ENCODE peak calls at places on chromosome 5, in nine cellular contexts. One of them, this sample, is unnamed.

GRCh38 chr5:32831630-32832029 is 120.5 kb downstream of the NPR3 start:
- DNase-seq in endothelial cell: no peak
- DNase-seq in breast epithelium: no peak
- DNase-seq in fibroblast of the aortic adventitia: no peak
- DNase-seq in HFF-Myc: no peak
- DNase-seq in HL-60: no peak
- DNase-seq in fibroblast of mammary gland: peak
- DNase-seq in lower leg skin: no peak
- DNase-seq in neural progenitor cell: no peak
- DNase-seq in this sample: no peak

GRCh38 chr5:10632110-10632903 is 68.4 kb downstream of the ANKRD33B start:
- DNase-seq in fibroblast of mammary gland: peak
- DNase-seq in neural progenitor cell: no peak
- DNase-seq in lower leg skin: peak
- DNase-seq in HFF-Myc: no peak
- DNase-seq in breast epithelium: no peak
- DNase-seq in fibroblast of the aortic adventitia: no peak
- DNase-seq in endothelial cell: no peak
- DNase-seq in HL-60: peak
- DNase-seq in this sample: no peak

GRCh38 chr5:176740702-176741565 is 69.4 kb upstream of the UNC5A start:
- DNase-seq in HFF-Myc: no peak
- DNase-seq in fibroblast of the aortic adventitia: no peak
- DNase-seq in neural progenitor cell: no peak
- DNase-seq in endothelial cell: peak
- DNase-seq in fibroblast of mammary gland: no peak
- DNase-seq in HL-60: no peak
- DNase-seq in lower leg skin: peak
- DNase-seq in breast epithelium: peak
- DNase-seq in this sample: no peak

GRCh38 chr5:164341056-164341619 is 835.7 kb downstream of the MAT2B start:
- DNase-seq in HL-60: no peak
- DNase-seq in endothelial cell: no peak
- DNase-seq in neural progenitor cell: peak
- DNase-seq in fibroblast of mammary gland: no peak
- DNase-seq in lower leg skin: no peak
- DNase-seq in HFF-Myc: no peak
- DNase-seq in breast epithelium: no peak
- DNase-seq in fibroblast of the aortic adventitia: peak
- DNase-seq in this sample: no peak

GRCh38 chr5:145619806-145620205 is 215.3 kb downstream of the PRELID2 start:
- DNase-seq in breast epithelium: no peak
- DNase-seq in fibroblast of the aortic adventitia: peak
- DNase-seq in HFF-Myc: no peak
- DNase-seq in neural progenitor cell: no peak
- DNase-seq in fibroblast of mammary gland: peak
- DNase-seq in HL-60: no peak
- DNase-seq in endothelial cell: no peak
- DNase-seq in lower leg skin: no peak
- DNase-seq in this sample: no peak

GRCh38 chr5:100131161-100131560 is 404.0 kb upstream of the FAM174A start:
- DNase-seq in HFF-Myc: no peak
- DNase-seq in lower leg skin: no peak
- DNase-seq in neural progenitor cell: no peak
- DNase-seq in breast epithelium: no peak
- DNase-seq in fibroblast of the aortic adventitia: no peak
- DNase-seq in HL-60: no peak
- DNase-seq in endothelial cell: no peak
- DNase-seq in fibroblast of mammary gland: no peak
- DNase-seq in this sample: no peak

GRCh38 chr5:152634596-152634995 is 229.5 kb upstream of the NMUR2 start:
- DNase-seq in HFF-Myc: no peak
- DNase-seq in breast epithelium: no peak
- DNase-seq in fibroblast of the aortic adventitia: no peak
- DNase-seq in fibroblast of mammary gland: no peak
- DNase-seq in neural progenitor cell: peak
- DNase-seq in lower leg skin: no peak
- DNase-seq in HL-60: no peak
- DNase-seq in endothelial cell: peak
- DNase-seq in this sample: no peak

GRCh38 chr5:91219141-91219802 is 163.8 kb downstream of the ARRDC3 start:
- DNase-seq in endothelial cell: no peak
- DNase-seq in breast epithelium: no peak
- DNase-seq in fibroblast of mammary gland: peak
- DNase-seq in lower leg skin: no peak
- DNase-seq in HL-60: peak
- DNase-seq in neural progenitor cell: no peak
- DNase-seq in HFF-Myc: no peak
- DNase-seq in fibroblast of the aortic adventitia: peak
- DNase-seq in this sample: no peak

GRCh38 chr5:168085321-168086040 is 206.0 kb upstream of the WWC1 start:
- DNase-seq in endothelial cell: no peak
- DNase-seq in fibroblast of the aortic adventitia: no peak
- DNase-seq in neural progenitor cell: no peak
- DNase-seq in breast epithelium: no peak
- DNase-seq in HFF-Myc: no peak
- DNase-seq in HL-60: no peak
- DNase-seq in fibroblast of mammary gland: no peak
- DNase-seq in lower leg skin: no peak
- DNase-seq in this sample: no peak

GRCh38 chr5:53019320-53019719 is 30.2 kb downstream of the ITGA2 start:
- DNase-seq in endothelial cell: no peak
- DNase-seq in neural progenitor cell: no peak
- DNase-seq in lower leg skin: no peak
- DNase-seq in HL-60: no peak
- DNase-seq in breast epithelium: no peak
- DNase-seq in fibroblast of the aortic adventitia: peak
- DNase-seq in fibroblast of mammary gland: peak
- DNase-seq in HFF-Myc: no peak
- DNase-seq in this sample: no peak

GRCh38 chr5:399296-400281 is 43.4 kb upstream of the EXOC3 start:
- DNase-seq in neural progenitor cell: peak
- DNase-seq in fibroblast of the aortic adventitia: peak
- DNase-seq in fibroblast of mammary gland: peak
- DNase-seq in breast epithelium: no peak
- DNase-seq in HL-60: peak
- DNase-seq in lower leg skin: peak
- DNase-seq in endothelial cell: peak
- DNase-seq in HFF-Myc: peak
- DNase-seq in this sample: peak
- TF ChIP-seq CTCF in neural progenitor cell: no peak
- TF ChIP-seq CTCF in fibroblast of the aortic adventitia: no peak
- TF ChIP-seq CTCF in fibroblast of mammary gland: no peak
- TF ChIP-seq CTCF in breast epithelium: no peak
- TF ChIP-seq CTCF in HL-60: no peak
- TF ChIP-seq CTCF in lower leg skin: no peak
- TF ChIP-seq CTCF in endothelial cell: no peak
- TF ChIP-seq CTCF in HFF-Myc: no peak
- TF ChIP-seq CTCF in this sample: no peak

GRCh38 chr5:173395933-173396308 is 67.7 kb upstream of the STC2 start:
- DNase-seq in fibroblast of the aortic adventitia: no peak
- DNase-seq in endothelial cell: no peak
- DNase-seq in lower leg skin: peak
- DNase-seq in fibroblast of mammary gland: no peak
- DNase-seq in HL-60: no peak
- DNase-seq in neural progenitor cell: no peak
- DNase-seq in HFF-Myc: no peak
- DNase-seq in breast epithelium: no peak
- DNase-seq in this sample: no peak

GRCh38 chr5:173397531-173397930 is 69.3 kb upstream of the STC2 start:
- DNase-seq in fibroblast of the aortic adventitia: peak
- DNase-seq in breast epithelium: no peak
- DNase-seq in HL-60: peak
- DNase-seq in HFF-Myc: no peak
- DNase-seq in endothelial cell: no peak
- DNase-seq in neural progenitor cell: no peak
- DNase-seq in fibroblast of mammary gland: no peak
- DNase-seq in lower leg skin: peak
- DNase-seq in this sample: no peak

GRCh38 chr5:173394701-173395100 is 66.5 kb upstream of the STC2 start:
- DNase-seq in fibroblast of the aortic adventitia: peak
- DNase-seq in HL-60: no peak
- DNase-seq in breast epithelium: no peak
- DNase-seq in fibroblast of mammary gland: peak
- DNase-seq in lower leg skin: peak
- DNase-seq in HFF-Myc: no peak
- DNase-seq in endothelial cell: no peak
- DNase-seq in neural progenitor cell: no peak
- DNase-seq in this sample: no peak

GRCh38 chr5:173395257-173395932 is 67.2 kb upstream of the STC2 start:
- DNase-seq in fibroblast of the aortic adventitia: peak
- DNase-seq in breast epithelium: no peak
- DNase-seq in endothelial cell: no peak
- DNase-seq in neural progenitor cell: no peak
- DNase-seq in lower leg skin: peak
- DNase-seq in HL-60: no peak
- DNase-seq in HFF-Myc: no peak
- DNase-seq in fibroblast of mammary gland: peak
- DNase-seq in this sample: no peak

DNA sequence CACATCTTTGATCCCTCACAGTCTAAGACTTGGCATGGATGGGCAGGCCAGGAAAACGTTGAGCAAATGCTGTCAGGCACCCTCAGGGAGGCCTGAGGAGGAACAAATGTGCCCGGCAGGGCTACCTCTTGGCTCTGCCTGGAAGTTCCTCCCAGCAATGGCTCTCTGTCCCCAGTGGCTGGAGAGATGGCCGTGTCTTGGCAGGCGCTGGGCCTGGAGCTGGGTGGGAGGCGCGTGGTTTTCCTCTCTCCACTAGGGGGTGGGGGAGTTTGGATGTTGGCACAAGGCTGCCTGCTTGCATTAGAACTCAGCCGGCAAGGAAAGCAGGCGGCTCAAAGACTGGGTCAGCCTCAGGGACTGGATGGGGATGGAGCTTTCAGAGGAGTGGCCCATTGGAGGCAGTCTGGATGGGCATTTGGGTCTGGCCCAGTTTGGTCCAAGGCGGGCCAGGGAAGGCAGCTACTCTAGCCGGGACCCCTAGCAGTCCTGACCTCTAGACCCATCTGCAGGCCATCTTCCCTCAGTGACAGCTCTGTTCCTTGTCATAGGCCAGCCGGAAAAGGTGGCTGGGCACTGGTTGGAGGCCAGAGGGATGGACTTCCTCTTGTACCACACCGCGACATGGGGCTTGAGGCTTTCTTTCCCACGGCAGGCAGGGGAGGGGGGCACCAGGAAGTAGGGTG is 68.2 kb upstream of the STC2 start:
- DNase-seq in endothelial cell: peak
- DNase-seq in fibroblast of mammary gland: no peak
- DNase-seq in neural progenitor cell: peak
- DNase-seq in breast epithelium: no peak
- DNase-seq in lower leg skin: peak
- DNase-seq in fibroblast of the aortic adventitia: no peak
- DNase-seq in HFF-Myc: no peak
- DNase-seq in HL-60: no peak
- DNase-seq in this sample: no peak
- TF ChIP-seq CTCF in endothelial cell: peak
- TF ChIP-seq CTCF in fibroblast of mammary gland: no peak
- TF ChIP-seq CTCF in neural progenitor cell: peak
- TF ChIP-seq CTCF in breast epithelium: no peak
- TF ChIP-seq CTCF in lower leg skin: no peak
- TF ChIP-seq CTCF in fibroblast of the aortic adventitia: peak
- TF ChIP-seq CTCF in HFF-Myc: peak
- TF ChIP-seq CTCF in HL-60: no peak
- TF ChIP-seq CTCF in this sample: no peak

DNA sequence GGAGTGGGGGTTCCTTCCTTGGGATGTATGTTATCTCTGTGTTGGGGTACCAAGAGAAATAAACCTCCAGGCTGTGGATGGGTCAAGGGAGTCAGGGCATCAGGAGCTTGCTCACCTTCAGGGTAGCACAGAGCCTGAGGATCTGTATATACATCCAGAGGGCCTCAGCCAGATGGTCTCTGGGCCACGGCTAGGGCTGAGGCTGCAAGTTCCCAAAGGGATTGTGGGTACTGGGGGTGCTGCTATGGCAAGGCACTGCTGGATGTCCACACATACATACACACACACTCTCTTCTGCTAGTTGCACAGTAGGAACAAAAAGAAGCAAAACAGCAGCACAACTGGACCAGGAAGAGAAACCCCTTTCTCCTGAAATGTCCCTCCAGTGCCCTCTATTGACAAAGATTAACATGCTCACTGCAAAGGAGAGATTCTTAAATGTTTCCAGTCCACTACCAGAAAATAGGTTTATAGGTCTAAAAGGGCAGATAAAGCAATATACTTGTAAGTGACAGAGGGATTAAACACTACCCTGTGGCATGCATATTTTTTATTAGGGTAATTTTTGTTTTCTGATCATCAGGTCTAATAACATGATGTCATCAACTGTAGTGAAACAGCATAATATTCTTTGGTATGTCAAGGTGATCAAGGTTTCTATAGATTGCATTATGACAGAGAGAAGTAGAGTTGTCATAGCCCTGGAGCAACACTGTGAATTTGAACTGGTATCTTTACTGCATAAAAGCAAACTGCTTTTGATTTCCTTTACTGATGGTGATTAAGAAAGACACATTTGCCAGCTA is 56.3 kb upstream of the KCNN2 start:
- DNase-seq in breast epithelium: no peak
- DNase-seq in HFF-Myc: peak
- DNase-seq in lower leg skin: no peak
- DNase-seq in fibroblast of the aortic adventitia: peak
- DNase-seq in HL-60: no peak
- DNase-seq in fibroblast of mammary gland: peak
- DNase-seq in neural progenitor cell: peak
- DNase-seq in endothelial cell: peak
- DNase-seq in this sample: no peak
- TF ChIP-seq CTCF in breast epithelium: no peak
- TF ChIP-seq CTCF in HFF-Myc: peak
- TF ChIP-seq CTCF in lower leg skin: no peak
- TF ChIP-seq CTCF in fibroblast of the aortic adventitia: peak
- TF ChIP-seq CTCF in HL-60: no peak
- TF ChIP-seq CTCF in fibroblast of mammary gland: peak
- TF ChIP-seq CTCF in neural progenitor cell: peak
- TF ChIP-seq CTCF in endothelial cell: no peak
- TF ChIP-seq CTCF in this sample: peak

DNA sequence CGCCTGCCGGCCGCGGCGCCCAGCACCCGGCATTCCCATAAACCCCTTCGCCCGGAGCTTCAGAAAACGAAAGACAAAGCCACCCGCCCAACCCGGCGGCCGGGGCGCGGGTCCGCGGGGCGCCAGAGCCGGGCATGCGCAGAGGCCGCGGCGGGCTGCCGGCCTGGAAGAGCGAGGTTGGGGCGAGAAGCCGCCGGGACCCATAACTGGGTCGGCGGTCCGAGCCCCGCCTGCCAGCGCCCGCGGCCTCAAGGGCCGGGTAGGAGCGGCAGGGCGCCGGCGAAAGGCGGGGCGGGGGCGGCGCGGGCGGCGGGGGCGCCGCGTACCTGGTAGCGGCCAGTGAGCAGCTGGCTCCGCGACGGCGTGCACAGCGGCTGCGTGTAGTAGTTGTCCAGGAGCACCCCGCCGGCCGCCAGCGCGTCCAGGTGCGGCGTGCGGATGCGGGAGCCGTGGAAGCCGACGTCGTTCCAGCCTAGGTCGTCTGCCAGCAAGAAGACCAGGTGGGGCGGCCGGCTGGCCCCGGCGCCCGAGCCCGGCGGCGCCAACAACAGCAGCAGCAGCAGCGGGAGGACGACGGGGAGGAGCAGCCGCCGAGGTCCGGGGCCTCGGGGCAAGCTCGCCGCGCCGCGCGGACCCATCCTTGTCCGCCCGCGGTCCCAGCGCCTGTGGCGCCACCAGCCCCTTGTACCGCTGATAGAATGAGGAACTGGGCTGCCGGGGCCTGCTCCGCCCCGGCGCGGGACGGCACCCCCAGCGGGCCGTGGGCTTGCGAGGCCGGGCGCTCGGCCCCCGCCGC is at the start of gene ARSB:
- DNase-seq in fibroblast of the aortic adventitia: peak
- DNase-seq in neural progenitor cell: peak
- DNase-seq in breast epithelium: peak
- DNase-seq in lower leg skin: peak
- DNase-seq in HL-60: peak
- DNase-seq in endothelial cell: peak
- DNase-seq in HFF-Myc: no peak
- DNase-seq in fibroblast of mammary gland: peak
- DNase-seq in this sample: peak
- TF ChIP-seq CTCF in fibroblast of the aortic adventitia: peak
- TF ChIP-seq CTCF in neural progenitor cell: peak
- TF ChIP-seq CTCF in breast epithelium: no peak
- TF ChIP-seq CTCF in lower leg skin: no peak
- TF ChIP-seq CTCF in HL-60: no peak
- TF ChIP-seq CTCF in endothelial cell: no peak
- TF ChIP-seq CTCF in HFF-Myc: no peak
- TF ChIP-seq CTCF in fibroblast of mammary gland: peak
- TF ChIP-seq CTCF in this sample: no peak